ENCODE peak calls at places on chromosomes 4 and X, in four cellular contexts. L, V, N and M are unnamed samples.

GRCh38 chr4:122814426-122814825 is 12.2 kb upstream of the FGF2 start:
- DNase-seq in N (no peak), L (no peak), V (no peak), M (no peak)

GRCh38 chrX:65910899-65911298 is 129.0 kb downstream of the VSIG4 start:
- DNase-seq in N (no peak), V (no peak), L (no peak), M (peak)

GRCh38 chr4:41212221-41213203 is 1.8 kb downstream of the APBB2 start:
- DNase-seq in L (peak), N (peak), V (peak), M (no peak)

GRCh38 chrX:152959626-152960025 is 34.3 kb downstream of the PNMA5 start:
- DNase-seq in N (no peak), L (no peak), V (no peak), M (no peak)

GRCh38 chr4:168615294-168615693 is 118.4 kb downstream of the PALLD start:
- DNase-seq in L (no peak), N (no peak), V (no peak), M (no peak)

GRCh38 chr4:6337331-6337935 is 67.8 kb downstream of the WFS1 start:
- DNase-seq in N (no peak), V (peak), L (no peak), M (no peak)

GRCh38 chr4:15805583-15806517 is 27.7 kb downstream of the CD38 start:
- DNase-seq in N (peak), V (peak), L (peak), M (peak)

GRCh38 chr4:56668267-56668666 is 12.8 kb downstream of the HOPX start:
- DNase-seq in V (no peak), L (no peak), N (peak), M (no peak)

GRCh38 chr4:79723507-79723906 is 315.5 kb upstream of the GK2 start:
- DNase-seq in L (peak), V (no peak), N (no peak), M (no peak)

GRCh38 chrX:105331244-105331643 is 110.8 kb upstream of the TEX13A start:
- DNase-seq in V (no peak), L (no peak), N (peak), M (no peak)

GRCh38 chr4:184593461-184593860 is 55.8 kb downstream of the CASP3 start:
- DNase-seq in L (no peak), N (no peak), V (no peak), M (no peak)

GRCh38 chrX:112612558-112612957 is 67.2 kb downstream of the LHFPL1 start:
- DNase-seq in L (no peak), V (no peak), N (no peak), M (no peak)

GRCh38 chr4:122668241-122668640 is 47.4 kb upstream of the IL21 start:
- DNase-seq in V (no peak), L (no peak), N (peak), M (no peak)

GRCh38 chrX:13688384-13688771 is 550 bp upstream of the RAB9A start:
- DNase-seq in V (no peak), N (no peak), L (peak), M (no peak)

GRCh38 chr4:15132739-15133138 is 130.5 kb downstream of the CPEB2 start:
- DNase-seq in V (no peak), L (peak), N (no peak), M (no peak)

GRCh38 chr4:185219551-185220344 is 10.3 kb downstream of the SNX25 start:
- DNase-seq in N (no peak), L (peak), V (peak), M (peak)

GRCh38 chr4:134708616-134709015 is 507.0 kb upstream of the PABPC4L start:
- DNase-seq in V (no peak), L (peak), N (peak), M (no peak)

GRCh38 chr4:38189445-38189844 is 229.2 kb downstream of the PTTG2 start:
- DNase-seq in N (peak), L (no peak), V (no peak), M (peak)

GRCh38 chr4:175034986-175035705 is 117.0 kb downstream of the ADAM29 start:
- DNase-seq in L (no peak), V (no peak), N (no peak), M (no peak)

GRCh38 chr4:122003335-122003734 is 51.5 kb upstream of the TRPC3 start:
- DNase-seq in V (no peak), L (peak), N (peak), M (peak)

GRCh38 chrX:67604979-67605703 is 61.3 kb downstream of the AR start:
- DNase-seq in N (peak), V (no peak), L (no peak), M (peak)

GRCh38 chr4:189202182-189202868 is 738.3 kb upstream of the FRG1 start:
- DNase-seq in N (peak), V (peak), L (peak), M (peak)

GRCh38 chr4:95388911-95389310 is 159.9 kb downstream of the UNC5C start:
- DNase-seq in N (no peak), V (no peak), L (no peak), M (no peak)

GRCh38 chr4:166146806-166147540 is 273.9 kb downstream of the TLL1 start:
- DNase-seq in L (peak), V (no peak), N (no peak), M (no peak)

GRCh38 chr4:159540501-159540900 is 437.6 kb downstream of the RAPGEF2 start:
- DNase-seq in L (peak), V (no peak), N (no peak), M (no peak)